ENCODE peak calls at places on chromosomes 1 and 21, in nine cellular contexts. Z, E, P, D, J, B, I, O and Q are unnamed samples.
A peak's percentile ranks its signal among the peaks of the same experiment; 100 is the strongest.

GRCh38 chr1:59730302-59730701 is 84.4 kb upstream of the HOOK1 start:
- DNase-seq in I (no peak), O (no peak), B (no peak), E (peak; percentile 94), D (no peak), J (no peak), P (no peak), Z (no peak), Q (no peak)

GRCh38 chr21:16022121-16022520 is 292.3 kb downstream of the USP25 start:
- DNase-seq in I (no peak), J (no peak), P (no peak), O (no peak), E (no peak), B (no peak), D (no peak), Z (no peak), Q (no peak)

GRCh38 chr1:205239078-205239477 is 11.3 kb downstream of the TMCC2 start:
- DNase-seq in Z (no peak), D (peak; percentile 10), E (no peak), J (no peak), B (no peak), O (no peak), P (no peak), I (no peak), Q (no peak)

GRCh38 chr1:42680921-42681683 is 1.1 kb upstream of the YBX1 start:
- DNase-seq in E (no peak), B (no peak), I (no peak), D (no peak), P (no peak), O (no peak), J (no peak), Z (no peak), Q (no peak)

GRCh38 chr1:110524311-110525249 is 5.6 kb upstream of the KCNA10 start:
- DNase-seq in I (no peak), B (no peak), J (no peak), D (peak; percentile 38), E (peak; percentile 30), O (peak; percentile 55), Z (no peak), P (peak; percentile 87), Q (no peak)

GRCh38 chr1:160855181-160855981 is 7.3 kb downstream of the CD244 start:
- DNase-seq in P (no peak), Z (no peak), O (no peak), B (no peak), I (no peak), D (no peak), E (no peak), J (no peak), Q (no peak)

GRCh38 chr1:223258751-223259177 is 105.2 kb downstream of the SUSD4 start:
- DNase-seq in D (peak; percentile 39), P (no peak), B (no peak), Z (no peak), E (peak; percentile 77), I (no peak), J (no peak), O (no peak), Q (no peak)

GRCh38 chr1:36594041-36594440 is 111.3 kb upstream of the CSF3R start:
- DNase-seq in O (no peak), E (no peak), P (no peak), J (no peak), I (no peak), Z (no peak), D (no peak), B (no peak), Q (no peak)

GRCh38 chr21:34965200-34966174 is 83.6 kb downstream of the RUNX1 start:
- DNase-seq in Z (no peak), O (no peak), E (peak; percentile 83), D (no peak), P (no peak), I (no peak), J (no peak), B (no peak), Q (no peak)

GRCh38 chr1:109959974-109960744 is 24.4 kb upstream of the AHCYL1 start:
- DNase-seq in B (no peak), P (no peak), J (no peak), E (peak; percentile 78), Z (no peak), O (no peak), D (no peak), I (no peak), Q (no peak)

GRCh38 chr1:145893306-145894055 is 7.8 kb upstream of the ANKRD35 start:
- DNase-seq in O (no peak), J (no peak), E (no peak), B (no peak), P (no peak), D (no peak), I (no peak), Z (no peak), Q (no peak)

GRCh38 chr1:185719021-185719420 is 15.2 kb upstream of the HMCN1 start:
- DNase-seq in B (no peak), D (no peak), E (peak; percentile 92), J (no peak), Z (no peak), P (no peak), O (no peak), I (no peak), Q (no peak)

GRCh38 chr1:238345837-238346236 is 455.1 kb upstream of the ZP4 start:
- DNase-seq in O (no peak), B (no peak), D (no peak), I (no peak), E (no peak), J (no peak), Z (no peak), P (no peak), Q (no peak)

GRCh38 chr1:86965012-86965826 is 50.8 kb downstream of the HS2ST1 start:
- DNase-seq in E (peak; percentile 54), Z (no peak), D (no peak), O (no peak), I (no peak), P (no peak), B (no peak), J (no peak), Q (no peak)

GRCh38 chr1:153023109-153023508 is 7.9 kb upstream of the SPRR1B start:
- DNase-seq in J (no peak), E (no peak), I (no peak), Z (no peak), O (no peak), B (no peak), D (no peak), P (no peak), Q (no peak)

GRCh38 chr1:230867903-230868735 is at the start of gene C1orf198:
- DNase-seq in B (peak; percentile 82), D (peak; percentile 78), I (peak; percentile 85), P (peak; percentile 97), E (no peak), Z (peak; percentile 64), J (peak; percentile 83), O (peak; percentile 91), Q (peak; percentile 63)
- TF ChIP-seq POLR2A in B (peak; percentile 28), D (no peak), I (peak; percentile 47), P (peak; percentile 66), E (peak; percentile 48), Z (peak; percentile 76), J (peak; percentile 59), O (peak; percentile 30), Q (peak; percentile 54)

DNA sequence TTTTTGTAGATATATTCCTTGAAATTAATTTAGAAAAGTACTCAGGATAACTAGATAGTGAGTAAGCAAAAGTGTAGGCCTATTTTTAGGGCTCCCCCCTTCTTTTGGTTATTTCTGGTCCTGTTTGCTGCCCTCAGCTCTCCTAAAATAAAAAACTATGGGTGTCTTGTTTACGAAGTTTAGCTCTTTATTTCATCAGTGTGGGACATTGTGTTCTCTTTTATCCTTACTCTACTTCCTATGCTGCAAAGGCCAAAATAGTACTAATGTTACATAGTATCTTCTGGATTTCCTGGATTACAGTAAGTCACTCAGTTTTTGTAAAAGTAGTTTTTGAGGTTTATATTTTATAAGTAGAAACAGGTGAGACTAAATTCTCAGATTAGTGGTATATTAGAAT is 15.4 kb downstream of the CEP350 start:
- DNase-seq in I (no peak), Z (no peak), J (no peak), D (no peak), O (no peak), P (no peak), E (no peak), B (no peak), Q (no peak)
- H3K4me1 ChIP-seq in I (peaks cover 13% of the 10 kb centered on the region), Z (peaks cover 28% of the 10 kb centered on the region), J (no peaks in the 10 kb centered on the region), D (peaks cover 58% of the 10 kb centered on the region), O (peaks cover 4% of the 10 kb centered on the region), P (peaks cover 20% of the 10 kb centered on the region), E (peaks cover 1% of the 10 kb centered on the region), B (peaks cover 30% of the 10 kb centered on the region), Q (no peaks in the 10 kb centered on the region)

GRCh38 chr1:181094813-181095212 is 6.3 kb downstream of the IER5 start:
- DNase-seq in P (no peak), O (no peak), Z (no peak), J (no peak), E (peak; percentile 91), B (peak; percentile 76), I (no peak), D (no peak), Q (peak; percentile 66)

GRCh38 chr1:181095260-181095659 is 6.8 kb downstream of the IER5 start:
- DNase-seq in I (no peak), D (no peak), Z (no peak), E (no peak), O (no peak), J (no peak), B (no peak), P (no peak), Q (no peak)

GRCh38 chr1:181099152-181100014 is 10.9 kb downstream of the IER5 start:
- DNase-seq in E (peak; percentile 47), Z (no peak), P (no peak), O (no peak), J (no peak), B (no peak), D (no peak), I (no peak), Q (no peak)

GRCh38 chr1:181095763-181096184 is 7.3 kb downstream of the IER5 start:
- DNase-seq in Z (no peak), D (no peak), B (no peak), O (no peak), P (no peak), E (no peak), I (no peak), J (no peak), Q (no peak)

GRCh38 chr1:181097242-181097641 is 8.7 kb downstream of the IER5 start:
- DNase-seq in B (no peak), I (no peak), P (no peak), J (no peak), D (no peak), E (peak; percentile 61), O (no peak), Z (no peak), Q (no peak)
- TF ChIP-seq POLR2A in B (no peak), I (no peak), P (no peak), J (no peak), D (no peak), E (no peak), O (no peak), Z (no peak), Q (no peak)

DNA sequence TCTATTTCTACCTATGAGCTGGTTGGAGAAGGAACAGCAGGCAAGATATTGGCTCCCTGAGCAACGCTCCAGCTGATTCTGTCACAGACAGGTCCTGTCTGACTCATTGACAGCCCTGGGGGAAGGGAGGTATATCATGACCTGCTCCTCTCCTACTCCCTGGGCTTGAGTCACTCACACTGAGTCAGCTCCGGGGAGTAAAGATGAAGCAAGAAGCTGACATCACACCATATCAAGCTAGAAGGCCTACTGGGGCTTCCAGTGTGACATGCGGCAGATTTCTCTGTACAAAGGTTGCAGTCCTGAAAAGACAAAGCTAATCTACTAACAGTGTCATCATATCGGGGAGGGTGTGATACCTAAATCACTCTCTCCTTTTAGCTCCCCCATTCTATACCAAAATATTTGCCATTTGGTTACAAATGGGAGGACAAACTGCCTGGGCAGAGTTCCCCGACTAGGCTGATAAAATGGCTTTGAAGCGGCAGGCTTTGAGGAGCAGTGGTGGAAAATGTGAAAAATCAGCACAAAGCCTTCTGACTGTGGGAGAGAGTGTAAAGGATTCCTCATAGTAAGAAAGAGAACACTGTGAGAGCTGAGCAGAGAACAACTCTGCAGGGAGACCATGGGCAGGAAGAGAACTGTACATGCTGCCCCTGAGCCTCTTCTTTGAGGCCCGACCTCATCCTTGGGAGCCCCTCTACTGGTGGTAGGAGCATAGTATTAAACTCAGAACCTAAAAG is 15.5 kb downstream of the PI4KB start:
- DNase-seq in P (peak; percentile 85), E (peak; percentile 100), B (peak; percentile 94), I (peak; percentile 75), D (peak; percentile 67), O (peak; percentile 63), Z (peak; percentile 61), J (no peak), Q (peak; percentile 85)
- H3K4me1 ChIP-seq in P (peaks cover 12% of the 10 kb centered on the region), E (peaks cover 39% of the 10 kb centered on the region), B (peaks cover 51% of the 10 kb centered on the region), I (peaks cover 29% of the 10 kb centered on the region), D (peaks cover 65% of the 10 kb centered on the region), O (peaks cover 6% of the 10 kb centered on the region), Z (peaks cover 67% of the 10 kb centered on the region), J (peaks cover 8% of the 10 kb centered on the region), Q (peaks cover 41% of the 10 kb centered on the region)